ENCODE peak calls at places on chromosome 5, in five cellular contexts. O, T, F, K and P are unnamed samples.

GRCh38 chr5:45568813-45569212 is 127.4 kb downstream of the HCN1 start:
- DNase-seq in O (no peak), T (no peak), F (no peak), K (no peak), P (no peak)

GRCh38 chr5:120789918-120790714 is 326.0 kb downstream of the PRR16 start:
- DNase-seq in O (no peak), T (no peak), F (no peak), K (no peak), P (no peak)

GRCh38 chr5:84255318-84255717 is 129.4 kb downstream of the EDIL3 start:
- DNase-seq in O (no peak), T (no peak), F (peak), K (no peak), P (no peak)

GRCh38 chr5:38602641-38603040 is 46.2 kb upstream of the LIFR start:
- DNase-seq in O (no peak), T (no peak), F (no peak), K (no peak), P (no peak)

GRCh38 chr5:124655943-124656459 is 90.4 kb downstream of the ZNF608 start:
- DNase-seq in O (no peak), T (no peak), F (peak), K (no peak), P (no peak)

GRCh38 chr5:79074641-79075040 is 5.1 kb downstream of the BHMT2 start:
- DNase-seq in O (no peak), T (no peak), F (peak), K (no peak), P (no peak)

GRCh38 chr5:56769875-56770604 is 45.3 kb upstream of the MAP3K1 start:
- DNase-seq in O (no peak), T (no peak), F (no peak), K (no peak), P (no peak)

GRCh38 chr5:24042688-24043087 is 535.3 kb downstream of the PRDM9 start:
- DNase-seq in O (no peak), T (no peak), F (no peak), K (no peak), P (no peak)

GRCh38 chr5:159735749-159736660 is 180.3 kb upstream of the ADRA1B start:
- DNase-seq in O (no peak), T (no peak), F (no peak), K (no peak), P (no peak)

GRCh38 chr5:150376799-150377771 is 19.6 kb downstream of the TCOF1 start:
- DNase-seq in O (no peak), T (no peak), F (no peak), K (no peak), P (no peak)

GRCh38 chr5:32690153-32690552 is 21.0 kb upstream of the NPR3 start:
- DNase-seq in O (no peak), T (no peak), F (no peak), K (no peak), P (no peak)

GRCh38 chr5:148911386-148911785 is 85.0 kb downstream of the ADRB2 start:
- DNase-seq in O (no peak), T (no peak), F (no peak), K (no peak), P (no peak)

GRCh38 chr5:54175-54730 is 37.7 kb upstream of the PLEKHG4B start:
- DNase-seq in O (no peak), T (no peak), F (no peak), K (no peak), P (no peak)

GRCh38 chr5:463952-464351 is 21.0 kb downstream of the EXOC3 start:
- DNase-seq in O (peak), T (peak), F (no peak), K (no peak), P (no peak)

GRCh38 chr5:42985129-42986037 is 54.7 kb downstream of the ANXA2R start:
- DNase-seq in O (no peak), T (no peak), F (no peak), K (no peak), P (no peak)

GRCh38 chr5:42984307-42984706 is 55.8 kb downstream of the ANXA2R start:
- DNase-seq in O (no peak), T (no peak), F (peak), K (no peak), P (no peak)

GRCh38 chr5:42982107-42982622 is 58.0 kb downstream of the ANXA2R start:
- DNase-seq in O (no peak), T (no peak), F (peak), K (no peak), P (no peak)
- H3K27ac ChIP-seq in O (no peak), T (no peak), F (peak), K (no peak), P (no peak)

GRCh38 chr5:132471006-132471907 is 19.3 kb downstream of the IRF1 start:
- DNase-seq in O (no peak), T (no peak), F (no peak), K (no peak), P (no peak)
- H3K27ac ChIP-seq in O (peak), T (no peak), F (no peak), K (no peak), P (no peak)

GRCh38 chr5:177536386-177536785 is 18.0 kb downstream of the FAM193B start:
- DNase-seq in O (no peak), T (no peak), F (no peak), K (no peak), P (no peak)
- H3K27ac ChIP-seq in O (no peak), T (peak), F (no peak), K (peak), P (no peak)

GRCh38 chr5:119453045-119453383 is 717 bp downstream of the HSD17B4 start:
- DNase-seq in O (no peak), T (no peak), F (peak), K (no peak), P (no peak)
- H3K27ac ChIP-seq in O (peak), T (peak), F (peak), K (peak), P (no peak)